ENCODE peak calls at places on chromosomes 7 and 10, in eight cellular contexts. T is heart left ventricle, J is ovary, N is stomach, L is adrenal gland, U is HCT116, K is spleen, H is IMR-90. G is an unnamed sample.

GRCh38 chr7:32506266-32507054 is 11.2 kb downstream of the AVL9 start:
- DNase-seq in J (no peak), N (no peak), U (peak; percentile 77), H (peak; percentile 90), K (no peak), L (peak; percentile 19), T (no peak), G (peak; percentile 64)

GRCh38 chr10:76202777-76203176 is 771.4 kb downstream of the LRMDA start:
- DNase-seq in L (no peak), N (no peak), H (peak; percentile 60), U (no peak), J (no peak), K (no peak), T (no peak), G (no peak)

GRCh38 chr7:114502454-114503254 is 88.0 kb downstream of the FOXP2 start:
- DNase-seq in U (no peak), K (no peak), T (no peak), H (peak; percentile 16), L (no peak), J (no peak), N (no peak), G (peak; percentile 84)

GRCh38 chr10:35834916-35835499 is 192.9 kb upstream of the FZD8 start:
- DNase-seq in U (no peak), N (no peak), K (no peak), L (no peak), J (no peak), T (no peak), H (no peak), G (no peak)

GRCh38 chr10:106795619-106796018 is 368.9 kb downstream of the SORCS1 start:
- DNase-seq in T (peak; percentile 36), N (no peak), J (peak; percentile 26), U (no peak), L (peak; percentile 24), K (no peak), H (no peak), G (no peak)

GRCh38 chr10:27621441-27621840 is 117.3 kb downstream of the RAB18 start:
- DNase-seq in K (no peak), N (no peak), L (no peak), J (no peak), U (no peak), H (peak; percentile 5), T (no peak), G (no peak)

GRCh38 chr7:99032928-99033327 is 111.0 kb downstream of the SMURF1 start:
- DNase-seq in L (no peak), K (no peak), J (no peak), U (no peak), N (no peak), T (peak; percentile 13), H (no peak), G (no peak)

GRCh38 chr10:32237644-32238345 is 109.2 kb downstream of the EPC1 start:
- DNase-seq in T (no peak), L (no peak), N (no peak), U (no peak), J (no peak), H (peak; percentile 76), K (no peak), G (no peak)

GRCh38 chr10:71749396-71749795 is 23.9 kb downstream of the VSIR start:
- DNase-seq in K (peak; percentile 82), J (no peak), N (no peak), L (no peak), T (peak; percentile 26), H (no peak), U (no peak), G (no peak)

GRCh38 chr10:71747039-71747807 is 26.1 kb downstream of the VSIR start:
- DNase-seq in L (no peak), J (no peak), N (no peak), K (no peak), T (no peak), U (no peak), H (no peak), G (no peak)

GRCh38 chr10:71748671-71749191 is 24.6 kb downstream of the VSIR start:
- DNase-seq in U (no peak), K (peak; percentile 96), T (peak; percentile 88), H (no peak), J (peak; percentile 89), L (peak; percentile 79), N (peak; percentile 62), G (peak; percentile 50)

GRCh38 chr10:71746344-71747037 is 26.8 kb downstream of the VSIR start:
- DNase-seq in K (peak; percentile 88), L (peak; percentile 48), T (peak; percentile 82), U (no peak), H (no peak), J (no peak), N (peak; percentile 73), G (peak; percentile 16)

DNA sequence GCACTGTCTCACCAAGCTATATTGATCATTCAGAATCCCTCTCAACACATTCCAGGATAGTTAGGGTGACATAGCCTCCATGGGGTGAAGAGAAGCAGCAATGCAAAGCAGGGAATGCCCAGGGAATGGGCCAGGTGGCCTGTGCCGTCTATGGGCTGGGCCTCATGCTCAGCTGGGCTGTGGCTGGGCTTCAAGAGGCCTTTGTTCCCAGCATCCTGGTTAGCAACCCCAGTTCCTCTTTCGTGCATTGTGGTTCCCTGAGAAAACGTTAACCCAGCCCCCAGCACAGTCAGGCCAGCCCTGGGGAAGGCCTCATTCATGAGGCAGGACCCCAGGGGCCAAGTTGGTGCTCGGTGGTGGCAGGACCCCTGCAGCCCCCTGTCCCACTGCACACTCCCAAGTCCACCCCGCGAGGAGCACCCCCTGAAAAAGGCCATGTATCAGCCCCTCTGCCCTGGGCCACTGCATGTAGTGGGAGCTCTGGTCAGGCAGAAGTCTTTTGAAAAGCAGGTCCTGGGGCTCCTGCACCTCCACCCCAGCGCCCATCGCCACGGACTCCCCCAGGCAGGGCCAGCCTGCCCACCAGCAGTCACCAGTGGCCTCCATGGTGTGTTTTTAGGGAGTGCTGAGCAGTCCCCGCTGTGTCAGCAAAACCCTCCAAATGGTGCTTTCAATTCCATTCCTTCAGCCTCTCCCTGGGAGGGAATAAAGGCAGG is 25.4 kb downstream of the VSIR start:
- DNase-seq in H (no peak), L (peak; percentile 34), J (no peak), U (no peak), K (peak; percentile 88), N (no peak), T (peak; percentile 64), G (no peak)
- TF ChIP-seq POLR2A in H (no peak), L (no peak), J (no peak), U (no peak), K (no peak), N (no peak), T (no peak), G (no peak)

DNA sequence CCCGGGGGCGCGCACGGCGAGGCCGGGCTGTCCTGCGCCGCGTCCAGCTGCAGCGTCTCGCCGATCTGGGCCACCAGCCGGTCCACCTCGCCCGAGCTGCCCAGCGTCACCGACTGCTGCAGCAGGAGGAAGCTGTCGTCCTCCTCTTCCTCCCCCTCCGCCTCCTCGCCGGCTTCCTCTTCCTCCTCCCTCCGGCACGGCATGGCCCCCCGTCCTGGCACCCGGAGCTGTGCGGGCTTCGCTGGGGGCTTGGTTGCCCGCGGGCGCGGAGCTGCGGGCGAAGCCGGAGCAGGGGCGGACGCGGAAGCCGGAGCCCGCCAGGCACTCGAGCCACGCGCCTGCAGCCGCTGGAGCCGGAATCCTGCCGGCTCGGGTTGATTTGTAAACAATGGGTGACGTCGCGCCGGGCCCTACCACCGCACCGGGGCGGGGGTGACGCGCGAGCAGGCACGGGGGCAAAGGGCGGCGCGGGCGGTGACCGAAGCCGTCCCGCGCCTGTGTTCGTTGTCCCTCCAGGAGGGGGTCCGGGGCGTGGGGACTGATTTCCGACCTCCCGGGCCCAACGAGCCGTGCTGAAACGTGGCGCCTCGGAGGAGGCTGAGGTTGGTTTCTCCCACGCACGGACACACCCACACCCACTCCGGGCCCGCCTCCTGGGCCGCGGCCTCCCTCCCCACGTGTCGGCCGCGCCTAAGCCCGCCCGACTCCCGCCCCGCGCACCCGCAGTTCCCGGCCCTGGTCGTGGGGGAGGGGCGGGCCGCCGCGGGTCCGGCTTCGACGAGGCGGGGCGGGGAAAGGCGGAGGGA is at the start of gene FRAT2:
- DNase-seq in N (peak; percentile 93), T (peak; percentile 95), J (peak; percentile 92), K (peak; percentile 97), U (peak; percentile 79), H (peak; percentile 91), L (peak; percentile 93), G (peak; percentile 91)
- TF ChIP-seq POLR2A in N (no peak), T (peak; percentile 83), J (peak; percentile 70), K (peak; percentile 75), U (no peak), H (peak; percentile 73), L (peak; percentile 95), G (peak; percentile 56)

GRCh38 chr7:116863168-116863670 is 832 bp downstream of the CAPZA2 start:
- DNase-seq in U (no peak), N (no peak), H (peak; percentile 21), T (peak; percentile 30), L (no peak), J (peak; percentile 31), K (peak; percentile 83), G (peak; percentile 67)

GRCh38 chr7:116861717-116862116 is 670 bp upstream of the CAPZA2 start:
- DNase-seq in T (no peak), U (no peak), L (no peak), N (no peak), K (no peak), H (no peak), J (no peak), G (no peak)

GRCh38 chr7:116859323-116859722 is 3.1 kb upstream of the CAPZA2 start:
- DNase-seq in N (no peak), J (no peak), K (no peak), U (no peak), T (no peak), L (no peak), H (peak; percentile 87), G (peak; percentile 48)

GRCh38 chr7:116864084-116864483 is 1.7 kb downstream of the CAPZA2 start:
- DNase-seq in L (no peak), H (no peak), N (no peak), T (no peak), U (no peak), J (no peak), K (no peak), G (peak; percentile 31)

DNA sequence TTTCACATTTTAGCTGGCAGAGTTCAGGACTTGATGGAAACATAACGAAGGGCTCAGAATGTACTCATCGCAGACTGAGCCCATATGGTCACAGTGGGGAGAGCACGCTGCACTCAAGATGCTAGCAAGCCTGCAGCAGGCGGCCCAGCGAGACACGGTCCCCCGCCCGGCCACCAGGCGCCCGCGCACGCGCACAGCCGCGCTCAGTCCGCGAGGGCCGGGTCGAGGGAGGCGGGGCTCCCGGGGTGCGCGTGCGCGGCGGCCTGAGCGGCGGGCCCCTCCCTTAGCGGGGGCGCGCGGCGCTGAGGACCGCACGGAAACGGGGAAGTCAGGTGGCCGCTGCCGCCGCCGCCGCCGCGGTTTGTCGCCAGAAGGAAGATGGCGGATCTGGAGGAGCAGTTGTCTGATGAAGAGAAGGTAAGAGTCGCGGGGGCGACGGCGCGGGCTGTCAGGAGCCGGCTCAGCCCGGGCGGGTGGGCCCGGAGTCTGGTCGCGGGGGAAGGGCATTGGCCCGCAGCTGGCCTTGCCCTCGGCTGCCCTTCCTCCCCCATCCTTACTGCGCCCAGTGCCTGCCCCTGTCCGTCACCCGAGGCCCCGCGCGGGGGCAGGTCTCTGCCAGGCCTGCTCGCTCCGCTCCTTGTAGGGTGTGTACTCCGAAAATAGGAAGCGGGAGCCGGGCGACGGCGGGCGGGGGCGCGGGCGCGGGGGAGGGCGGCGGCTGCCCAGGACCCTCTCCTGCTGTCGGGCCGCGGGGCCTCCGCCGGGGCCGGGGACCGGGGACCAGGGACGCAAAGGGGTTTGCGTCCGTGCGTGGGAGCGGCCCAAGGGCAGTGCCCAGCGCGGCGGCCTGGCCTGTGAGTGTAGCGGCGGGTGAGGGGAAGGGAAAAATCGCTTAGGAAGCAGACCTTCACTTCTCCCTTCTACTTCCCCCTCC is at the start of gene CAPZA2:
- DNase-seq in K (peak; percentile 99), T (peak; percentile 96), N (peak; percentile 96), U (peak; percentile 75), J (peak; percentile 93), H (peak; percentile 85), L (peak; percentile 94), G (peak; percentile 93)
- TF ChIP-seq POLR2A in K (no peak), T (peak; percentile 79), N (no peak), U (peak; percentile 94), J (peak; percentile 73), H (peak; percentile 90), L (peak; percentile 75), G (peak; percentile 80)

GRCh38 chr10:114239117-114239993 is at the start of gene VWA2:
- DNase-seq in J (no peak), H (no peak), U (no peak), N (peak; percentile 76), K (peak; percentile 82), L (no peak), T (peak; percentile 47), G (peak; percentile 16)
- TF ChIP-seq POLR2A in J (no peak), H (no peak), U (no peak), N (no peak), K (no peak), L (no peak), T (no peak), G (no peak)

G was measured in endothelial cell of umbilical vein.